ENCODE peak calls at places on chromosomes 13 and 19, in ten cellular contexts. T is breast epithelium; S is activated CD4-positive, alpha-beta T cell treated with anti-CD3 and anti-CD28 coated beads, Interleukin-2, amount 10 ng/mL, durations not matched to agents 7 days and 5 days; A is IMR-90; N is osteocyte; Z is H7; V is stimulated activated CD8-positive, alpha-beta memory T cell treated with anti-CD3 and anti-CD28 coated beads, Interleukin-2, amount 100 ng/mL, for 48 hours; Q is adrenal gland; O is Calu3; E is hypothalamus. Y is an unnamed sample.

GRCh38 chr13:30376426-30377311 is 45.6 kb upstream of the UBE2L5 start:
- DNase-seq in T (no peak), S (peak; percentile 85), A (no peak), N (no peak), Z (peak; percentile 28), V (peak; percentile 39), Q (no peak), O (peak; percentile 25), E (no peak), Y (no peak)

GRCh38 chr13:73835138-73835721 is 299.0 kb downstream of the KLF12 start:
- DNase-seq in T (no peak), S (no peak), A (peak; percentile 56), N (no peak), Z (peak; percentile 5), V (no peak), Q (no peak), O (no peak), E (no peak), Y (no peak)

GRCh38 chr13:41610426-41610825 is 153.1 kb downstream of the RGCC start:
- DNase-seq in T (no peak), S (no peak), A (peak; percentile 97), N (no peak), Z (no peak), V (no peak), Q (no peak), O (peak; percentile 49), E (no peak), Y (no peak)

GRCh38 chr19:3784607-3785463 is 1.3 kb downstream of the MATK start:
- DNase-seq in T (no peak), S (no peak), A (no peak), N (no peak), Z (peak; percentile 81), V (no peak), Q (no peak), O (no peak), E (no peak), Y (no peak)

GRCh38 chr13:65217459-65217858 is 2012.7 kb downstream of the PCDH9 start:
- DNase-seq in T (no peak), S (no peak), A (no peak), N (no peak), Z (no peak), V (no peak), Q (no peak), O (no peak), E (no peak), Y (no peak)

GRCh38 chr13:35953537-35954206 is 177.5 kb downstream of the DCLK1 start:
- DNase-seq in T (no peak), S (no peak), A (peak; percentile 94), N (peak; percentile 86), Z (peak; percentile 75), V (no peak), Q (peak; percentile 43), O (peak; percentile 17), E (peak; percentile 35), Y (no peak)

GRCh38 chr13:40432018-40432978 is 234.1 kb downstream of the FOXO1 start:
- DNase-seq in T (no peak), S (no peak), A (no peak), N (no peak), Z (no peak), V (no peak), Q (no peak), O (no peak), E (no peak), Y (no peak)

GRCh38 chr13:27783111-27783510 is 9.2 kb upstream of the GSX1 start:
- DNase-seq in T (no peak), S (no peak), A (peak; percentile 8), N (no peak), Z (peak; percentile 55), V (no peak), Q (no peak), O (no peak), E (no peak), Y (no peak)

GRCh38 chr19:7534531-7534980 is 961 bp upstream of the PNPLA6 start:
- DNase-seq in T (no peak), S (peak; percentile 25), A (peak; percentile 87), N (peak; percentile 87), Z (peak; percentile 92), V (no peak), Q (peak; percentile 66), O (peak; percentile 32), E (peak; percentile 27), Y (peak; percentile 73)

GRCh38 chr13:98478134-98479129 is 98.5 kb downstream of the STK24 start:
- DNase-seq in T (no peak), S (no peak), A (peak; percentile 36), N (no peak), Z (peak; percentile 70), V (peak; percentile 36), Q (no peak), O (no peak), E (no peak), Y (no peak)

GRCh38 chr13:97254809-97255208 is 32.7 kb downstream of the MBNL2 start:
- DNase-seq in T (no peak), S (no peak), A (peak; percentile 86), N (peak; percentile 38), Z (no peak), V (no peak), Q (no peak), O (no peak), E (no peak), Y (no peak)

GRCh38 chr19:57338798-57339378 is 12.2 kb upstream of the ZNF304 start:
- DNase-seq in T (no peak), S (no peak), A (peak; percentile 66), N (no peak), Z (no peak), V (no peak), Q (no peak), O (no peak), E (no peak), Y (no peak)

GRCh38 chr19:58097349-58097748 is 682 bp downstream of the ZSCAN18 start:
- DNase-seq in T (no peak), S (no peak), A (no peak), N (no peak), Z (no peak), V (no peak), Q (no peak), O (no peak), E (no peak), Y (no peak)

GRCh38 chr19:17576758-17577532 is 21.5 kb downstream of the COLGALT1 start:
- DNase-seq in T (peak; percentile 62), S (peak; percentile 20), A (no peak), N (no peak), Z (peak; percentile 99), V (no peak), Q (peak; percentile 23), O (no peak), E (no peak), Y (peak; percentile 74)

GRCh38 chr13:113651511-113652403 is 6.2 kb downstream of the ATP4B start:
- DNase-seq in T (peak; percentile 41), S (no peak), A (no peak), N (no peak), Z (peak; percentile 61), V (no peak), Q (no peak), O (no peak), E (no peak), Y (no peak)

Y was measured in 8988T.